ENCODE peak calls at places on chromosomes 4 and X, in four cellular contexts. F is trophoblast cell, X is pancreas, G is Panc1. S is an unnamed sample.

GRCh38 chr4:39908284-39908683 is 69.4 kb downstream of the PDS5A start:
- DNase-seq in F (no peak), X (no peak), G (no peak), S (no peak)

GRCh38 chrX:154398668-154399526 is 720 bp downstream of the RPL10 start:
- DNase-seq in F (peak; percentile 70), X (peak; percentile 78), G (no peak), S (no peak)

GRCh38 chr4:153421980-153422379 is 44.2 kb upstream of the TMEM131L start:
- DNase-seq in F (no peak), X (no peak), G (no peak), S (no peak)

GRCh38 chr4:6953751-6954380 is 44.2 kb downstream of the TBC1D14 start:
- DNase-seq in F (peak; percentile 97), X (peak; percentile 56), G (no peak), S (no peak)

GRCh38 chr4:35793766-35794165 is 450.5 kb downstream of the ARAP2 start:
- DNase-seq in F (no peak), X (no peak), G (no peak), S (no peak)

GRCh38 chr4:86855572-86855971 is 6.4 kb upstream of the SLC10A6 start:
- DNase-seq in F (peak; percentile 89), X (no peak), G (no peak), S (no peak)

GRCh38 chrX:54529166-54529558 is 857 bp upstream of the GNL3L start:
- DNase-seq in F (no peak), X (no peak), G (no peak), S (no peak)

GRCh38 chr4:32032136-32032672 is 1312.0 kb downstream of the PCDH7 start:
- DNase-seq in F (no peak), X (no peak), G (no peak), S (no peak)

GRCh38 chrX:21741869-21742701 is 15.8 kb downstream of the SMPX start:
- DNase-seq in F (no peak), X (no peak), G (no peak), S (no peak)

GRCh38 chrX:10173331-10173900 is 16.6 kb downstream of the CLCN4 start:
- DNase-seq in F (peak; percentile 73), X (no peak), G (no peak), S (peak; percentile 53)

GRCh38 chrX:49042581-49043219 is 457 bp downstream of the TFE3 start:
- DNase-seq in F (no peak), X (no peak), G (no peak), S (no peak)

GRCh38 chrX:132615396-132616131 is 126.7 kb upstream of the MBNL3 start:
- DNase-seq in F (no peak), X (peak; percentile 31), G (no peak), S (peak; percentile 1)

GRCh38 chr4:86564795-86565194 is 29.3 kb upstream of the PTPN13 start:
- DNase-seq in F (no peak), X (no peak), G (no peak), S (no peak)

GRCh38 chr4:38469410-38469809 is 194.6 kb upstream of the KLF3 start:
- DNase-seq in F (no peak), X (no peak), G (no peak), S (no peak)

GRCh38 chrX:115448146-115448545 is 112.8 kb upstream of the PLS3 start:
- DNase-seq in F (no peak), X (no peak), G (no peak), S (no peak)

GRCh38 chr4:127229866-127230608 is 402.7 kb upstream of the INTU start:
- DNase-seq in F (no peak), X (no peak), G (no peak), S (no peak)

GRCh38 chrX:32642283-32642682 is 569.1 kb downstream of the DMD start:
- DNase-seq in F (no peak), X (no peak), G (no peak), S (no peak)

GRCh38 chrX:80807606-80808159 is 2.0 kb downstream of the BRWD3 start:
- DNase-seq in F (no peak), X (no peak), G (peak; percentile 70), S (no peak)

GRCh38 chr4:121070696-121071639 is 1.4 kb downstream of the NDNF start:
- DNase-seq in F (no peak), X (peak; percentile 31), G (no peak), S (peak; percentile 6)

GRCh38 chrX:136204571-136204970 is 46.6 kb downstream of the MAP7D3 start:
- DNase-seq in F (peak; percentile 42), X (no peak), G (no peak), S (no peak)

GRCh38 chr4:173860079-173860478 is 330.1 kb upstream of the HAND2 start:
- DNase-seq in F (no peak), X (no peak), G (no peak), S (no peak)

GRCh38 chr4:138542191-138542771 is 300.1 kb upstream of the SLC7A11 start:
- DNase-seq in F (no peak), X (no peak), G (no peak), S (no peak)

GRCh38 chrX:134146493-134146892 is 90.5 kb upstream of the CCDC160 start:
- DNase-seq in F (no peak), X (no peak), G (no peak), S (no peak)

GRCh38 chr4:26126135-26126718 is 194.6 kb upstream of the RBPJ start:
- DNase-seq in F (no peak), X (no peak), G (no peak), S (no peak)

GRCh38 chr4:119550857-119551532 is 77.6 kb downstream of the PDE5A start:
- DNase-seq in F (no peak), X (no peak), G (no peak), S (no peak)

GRCh38 chrX:107483976-107484726 is 34.7 kb downstream of the FRMPD3 start:
- DNase-seq in F (no peak), X (no peak), G (no peak), S (no peak)

GRCh38 chr4:173169428-173170209 is 1.0 kb downstream of the GALNT7 start:
- DNase-seq in F (peak; percentile 52), X (peak; percentile 38), G (no peak), S (peak; percentile 76)

GRCh38 chr4:104677122-104677521 is 182.4 kb upstream of the CXXC4 start:
- DNase-seq in F (no peak), X (peak; percentile 14), G (no peak), S (no peak)

GRCh38 chr4:98466868-98467599 is 191.4 kb downstream of the TSPAN5 start:
- DNase-seq in F (no peak), X (no peak), G (no peak), S (no peak)

GRCh38 chr4:17688011-17688441 is 73.6 kb downstream of the MED28 start:
- DNase-seq in F (no peak), X (no peak), G (no peak), S (no peak)

GRCh38 chrX:133859860-133860259 is 125.5 kb downstream of the GPC3 start:
- DNase-seq in F (no peak), X (no peak), G (no peak), S (no peak)

GRCh38 chrX:129932792-129933321 is 26.9 kb downstream of the UTP14A start:
- DNase-seq in F (no peak), X (peak; percentile 10), G (no peak), S (no peak)

GRCh38 chr4:169024762-169025161 is 14.7 kb upstream of the CBR4 start:
- DNase-seq in F (no peak), X (no peak), G (no peak), S (no peak)

GRCh38 chrX:69079278-69079677 is 86.0 kb downstream of the PJA1 start:
- DNase-seq in F (no peak), X (no peak), G (no peak), S (no peak)

GRCh38 chr4:179893967-179894590 is 2349.1 kb upstream of the TENM3 start:
- DNase-seq in F (no peak), X (no peak), G (no peak), S (no peak)

DNA sequence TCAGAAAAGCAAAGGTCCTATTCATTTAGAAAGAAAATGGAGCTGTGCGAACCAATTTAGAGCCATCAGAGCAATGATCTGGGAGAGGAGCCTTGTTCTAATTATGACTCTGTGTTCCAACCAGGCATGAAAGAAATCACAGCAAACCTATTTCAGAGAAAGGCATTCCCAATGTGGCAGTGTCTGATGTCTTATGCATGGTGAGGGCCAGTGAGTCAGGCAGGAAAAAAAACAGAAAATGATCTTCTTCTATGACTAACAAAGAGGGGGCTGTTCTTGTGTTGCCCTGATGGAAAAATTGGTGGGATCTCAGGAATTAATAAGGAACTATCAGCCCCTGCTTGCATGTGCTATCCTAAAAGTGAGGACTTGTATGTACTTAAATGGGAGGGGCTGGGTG is 20.0 kb upstream of the CCDC149 start:
- DNase-seq in F (no peak), X (no peak), G (no peak), S (no peak)
- H3K27ac ChIP-seq in F (no peak overlapping the region), X (no peak overlapping the region), G (no peak overlapping the region), S (no peak overlapping the region)

DNA sequence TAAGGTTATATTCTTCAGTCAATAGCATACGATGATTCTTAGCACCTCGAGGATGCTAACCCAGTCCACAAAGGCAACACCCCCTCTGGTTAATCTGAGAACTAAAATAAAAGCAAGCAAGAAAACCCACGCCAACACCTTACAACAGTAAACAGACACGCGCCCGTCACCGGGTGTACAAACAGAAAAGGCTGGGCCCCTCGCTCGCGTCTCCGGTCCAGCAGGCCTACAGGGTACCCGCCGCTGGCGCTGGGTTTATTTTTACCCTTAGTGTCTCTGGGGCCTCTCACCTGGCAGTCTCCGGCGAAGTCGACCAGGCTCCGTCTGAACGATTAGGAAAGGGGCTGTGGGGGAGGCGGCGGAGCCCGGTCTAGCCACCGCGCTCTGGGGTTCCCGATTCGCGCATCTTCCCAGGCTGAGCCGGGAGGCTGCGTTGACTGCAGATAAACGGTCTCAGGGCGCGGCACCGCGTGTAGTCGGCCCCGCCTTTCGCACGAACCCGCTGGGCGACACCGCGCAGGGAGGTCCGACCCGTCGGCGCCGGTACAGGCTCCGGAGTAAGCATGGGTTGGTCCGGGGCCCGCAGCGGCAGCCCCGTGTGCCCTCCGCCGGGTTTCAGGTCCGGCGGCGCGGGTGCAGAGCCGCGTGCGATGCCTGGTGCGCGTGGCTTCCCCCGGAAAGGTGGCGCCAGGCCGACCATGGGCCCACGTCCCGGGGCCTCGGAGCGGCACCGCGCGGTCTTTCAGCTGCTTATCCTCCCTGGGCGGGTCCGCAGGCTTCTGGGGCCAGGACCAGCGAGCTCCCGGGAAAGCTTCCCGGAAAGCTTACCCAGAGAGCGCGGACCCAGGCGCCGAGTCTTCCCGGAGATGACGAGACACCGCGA is at the start of gene SLC9B2:
- DNase-seq in F (peak; percentile 17), X (peak; percentile 49), G (no peak), S (peak; percentile 73)
- H3K27ac ChIP-seq in F (no peak within 1 kb of the TSS), X (peak within 1 kb of the TSS; percentile 48), G (peak within 1 kb of the TSS; percentile 84), S (peak within 1 kb of the TSS; percentile 69)

GRCh38 chr4:186676531-186677158 is 47.0 kb downstream of the FAT1 start:
- DNase-seq in F (peak; percentile 32), X (no peak), G (no peak), S (no peak)
- H3K27ac ChIP-seq in F (peak overlapping the region; percentile 69), X (no peak overlapping the region), G (peak overlapping the region; percentile 92), S (no peak overlapping the region)

DNA sequence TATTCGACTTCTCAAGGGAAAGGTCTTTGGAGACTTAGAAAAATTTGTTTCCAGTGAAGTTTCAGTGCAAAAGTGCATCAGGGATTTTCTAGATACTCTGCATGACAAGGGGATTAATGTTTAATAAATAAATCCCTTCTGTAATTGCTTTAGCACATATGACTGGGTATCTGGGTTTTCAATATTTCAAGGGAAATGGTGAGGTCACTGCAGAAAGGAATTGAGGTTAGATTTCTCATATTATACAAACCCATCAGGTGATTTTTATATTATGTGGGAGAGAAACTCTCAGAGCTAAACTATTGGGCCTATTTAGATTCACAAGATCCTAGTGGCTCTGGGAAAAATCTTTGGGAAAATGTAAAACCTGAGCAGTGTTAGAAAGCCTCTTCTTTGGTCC is 48.3 kb upstream of the SLC4A4 start:
- DNase-seq in F (no peak), X (no peak), G (no peak), S (no peak)
- H3K27ac ChIP-seq in F (no peak overlapping the region), X (no peak overlapping the region), G (no peak overlapping the region), S (no peak overlapping the region)

S was measured in substantia nigra.